ENCODE peak calls at places on chromosomes 6 and 20, in six cellular contexts. One of them, this sample, is unnamed.

GRCh38 chr6:100763617-100764016 is 117.5 kb downstream of the ASCC3 start:
- DNase-seq in kidney epithelial cell: no peak
- DNase-seq in fibroblast of the conjunctiva: no peak
- DNase-seq in osteocyte: no peak
- DNase-seq in GM23248: no peak
- DNase-seq in progenitor cell of endocrine pancreas: no peak
- DNase-seq in this sample: no peak

GRCh38 chr6:95203153-95203754 is 374.1 kb upstream of the MANEA start:
- DNase-seq in kidney epithelial cell: no peak
- DNase-seq in fibroblast of the conjunctiva: peak
- DNase-seq in osteocyte: no peak
- DNase-seq in GM23248: peak
- DNase-seq in progenitor cell of endocrine pancreas: no peak
- DNase-seq in this sample: no peak

GRCh38 chr20:38842558-38842981 is 37.1 kb downstream of the PPP1R16B start:
- DNase-seq in kidney epithelial cell: no peak
- DNase-seq in fibroblast of the conjunctiva: no peak
- DNase-seq in osteocyte: no peak
- DNase-seq in GM23248: no peak
- DNase-seq in progenitor cell of endocrine pancreas: no peak
- DNase-seq in this sample: no peak

GRCh38 chr20:64083380-64084208 is 604 bp downstream of the LKAAEAR1 start:
- DNase-seq in kidney epithelial cell: no peak
- DNase-seq in fibroblast of the conjunctiva: peak
- DNase-seq in osteocyte: peak
- DNase-seq in GM23248: peak
- DNase-seq in progenitor cell of endocrine pancreas: peak
- DNase-seq in this sample: peak

GRCh38 chr6:110741517-110741916 is 73.8 kb downstream of the CDK19 start:
- DNase-seq in kidney epithelial cell: no peak
- DNase-seq in fibroblast of the conjunctiva: no peak
- DNase-seq in osteocyte: no peak
- DNase-seq in GM23248: no peak
- DNase-seq in progenitor cell of endocrine pancreas: no peak
- DNase-seq in this sample: no peak

GRCh38 chr20:58192567-58192966 is 35.9 kb downstream of the ANKRD60 start:
- DNase-seq in kidney epithelial cell: no peak
- DNase-seq in fibroblast of the conjunctiva: no peak
- DNase-seq in osteocyte: no peak
- DNase-seq in GM23248: no peak
- DNase-seq in progenitor cell of endocrine pancreas: no peak
- DNase-seq in this sample: no peak

GRCh38 chr6:37878150-37878710 is 58.7 kb downstream of the ZFAND3 start:
- DNase-seq in kidney epithelial cell: no peak
- DNase-seq in fibroblast of the conjunctiva: no peak
- DNase-seq in osteocyte: no peak
- DNase-seq in GM23248: peak
- DNase-seq in progenitor cell of endocrine pancreas: no peak
- DNase-seq in this sample: no peak

GRCh38 chr20:1424336-1424735 is 31.5 kb upstream of the FKBP1A start:
- DNase-seq in kidney epithelial cell: no peak
- DNase-seq in fibroblast of the conjunctiva: no peak
- DNase-seq in osteocyte: no peak
- DNase-seq in GM23248: no peak
- DNase-seq in progenitor cell of endocrine pancreas: no peak
- DNase-seq in this sample: no peak

GRCh38 chr6:22752522-22752921 is 183.2 kb downstream of the HDGFL1 start:
- DNase-seq in kidney epithelial cell: no peak
- DNase-seq in fibroblast of the conjunctiva: no peak
- DNase-seq in osteocyte: no peak
- DNase-seq in GM23248: no peak
- DNase-seq in progenitor cell of endocrine pancreas: no peak
- DNase-seq in this sample: no peak

GRCh38 chr6:15113587-15113986 is 132.3 kb upstream of the JARID2 start:
- DNase-seq in kidney epithelial cell: no peak
- DNase-seq in fibroblast of the conjunctiva: no peak
- DNase-seq in osteocyte: no peak
- DNase-seq in GM23248: no peak
- DNase-seq in progenitor cell of endocrine pancreas: no peak
- DNase-seq in this sample: no peak

This sample was measured in epithelial cell of prostate.